ENCODE peak calls at places on chromosomes 11 and 22, in five cellular contexts. Z is hepatocyte, O is fibroblast of lung, E is H1, S is neural progenitor cell. R is an unnamed sample.

GRCh38 chr22:44485494-44485893 is 12.5 kb downstream of the RTL6 start:
- DNase-seq in Z (no peak), S (no peak), E (no peak), O (no peak), R (no peak)

GRCh38 chr11:32487270-32487669 is 51.9 kb upstream of the WT1 start:
- DNase-seq in Z (no peak), E (no peak), O (no peak), S (peak), R (peak)

GRCh38 chr11:126874831-126875230 is 125.7 kb downstream of the KIRREL3 start:
- DNase-seq in O (peak), Z (no peak), E (no peak), S (peak), R (no peak)

GRCh38 chr11:86737752-86738151 is 62.6 kb upstream of the PRSS23 start:
- DNase-seq in O (no peak), Z (no peak), E (no peak), S (no peak), R (no peak)

GRCh38 chr11:92765965-92766371 is 203.5 kb upstream of the MTNR1B start:
- DNase-seq in E (no peak), Z (no peak), O (peak), S (peak), R (no peak)

GRCh38 chr11:2587976-2588748 is 111.6 kb downstream of the KCNQ1OT1 start:
- DNase-seq in S (no peak), O (no peak), Z (peak), E (no peak), R (no peak)

GRCh38 chr22:44752285-44753188 is at the start of gene ARHGAP8:
- DNase-seq in E (no peak), S (peak), Z (peak), O (no peak), R (no peak)

GRCh38 chr11:83908457-83908856 is 622.3 kb upstream of the CCDC90B start:
- DNase-seq in S (no peak), E (no peak), O (no peak), Z (no peak), R (no peak)

GRCh38 chr11:11579012-11579755 is 42.6 kb downstream of the GALNT18 start:
- DNase-seq in O (no peak), S (no peak), E (no peak), Z (no peak), R (no peak)

GRCh38 chr11:92383430-92383829 is 158.8 kb downstream of the FAT3 start:
- DNase-seq in Z (no peak), S (no peak), E (no peak), O (peak), R (no peak)

GRCh38 chr11:92314499-92314898 is 89.9 kb downstream of the FAT3 start:
- DNase-seq in S (no peak), Z (no peak), E (no peak), O (no peak), R (no peak)

GRCh38 chr11:94715225-94715624 is 52.9 kb upstream of the AMOTL1 start:
- DNase-seq in E (no peak), S (no peak), Z (no peak), O (no peak), R (no peak)
- TF ChIP-seq CTCF in E (no peak), S (no peak), Z (no peak), O (no peak), R (no peak)

DNA sequence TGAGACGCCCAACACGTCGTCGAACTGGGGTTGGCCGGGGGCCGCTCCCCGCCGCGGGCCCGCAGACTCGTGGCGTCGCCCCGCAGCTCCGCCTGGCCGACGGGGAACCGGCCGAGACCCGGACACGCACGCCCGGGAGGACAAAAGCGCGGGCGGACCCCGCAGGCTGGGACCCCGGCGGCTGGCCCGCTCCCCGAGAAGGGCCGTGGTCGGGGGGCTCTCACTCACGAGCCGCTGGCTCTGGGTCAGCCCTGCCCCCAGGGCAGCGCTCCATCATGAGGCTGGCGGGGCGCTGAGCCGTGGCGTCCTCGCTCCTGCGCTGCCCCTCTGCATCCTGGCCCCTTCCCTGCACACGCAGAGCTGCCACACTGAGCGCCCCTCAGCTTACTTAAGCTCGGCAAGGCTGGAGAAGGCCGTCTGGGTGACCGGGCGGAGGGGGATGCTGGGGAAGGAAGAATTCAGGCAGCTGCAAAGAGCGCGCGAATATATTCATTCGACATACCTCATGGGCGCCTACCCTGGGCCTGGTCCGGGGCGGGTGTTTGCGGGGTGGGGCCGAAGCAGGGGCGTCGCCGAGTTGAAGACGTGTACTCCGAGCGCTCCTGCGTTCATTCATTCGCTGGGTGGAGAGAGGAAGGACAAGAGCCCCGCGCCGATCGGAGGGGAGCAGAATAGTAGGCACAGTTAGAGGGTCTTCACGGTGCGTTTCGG is 579 bp upstream of the CYB5R2 start:
- DNase-seq in E (no peak), O (no peak), S (peak), Z (peak), R (no peak)
- TF ChIP-seq EZH2 in E (no peak), O (no peak), S (peak), Z (no peak), R (no peak)

GRCh38 chr11:111416231-111416960 is 37.3 kb upstream of the POU2AF1 start:
- DNase-seq in O (no peak), Z (no peak), S (no peak), E (no peak), R (no peak)
- H3K27ac ChIP-seq in O (no peak), Z (no peak), S (no peak), E (no peak), R (peak)

DNA sequence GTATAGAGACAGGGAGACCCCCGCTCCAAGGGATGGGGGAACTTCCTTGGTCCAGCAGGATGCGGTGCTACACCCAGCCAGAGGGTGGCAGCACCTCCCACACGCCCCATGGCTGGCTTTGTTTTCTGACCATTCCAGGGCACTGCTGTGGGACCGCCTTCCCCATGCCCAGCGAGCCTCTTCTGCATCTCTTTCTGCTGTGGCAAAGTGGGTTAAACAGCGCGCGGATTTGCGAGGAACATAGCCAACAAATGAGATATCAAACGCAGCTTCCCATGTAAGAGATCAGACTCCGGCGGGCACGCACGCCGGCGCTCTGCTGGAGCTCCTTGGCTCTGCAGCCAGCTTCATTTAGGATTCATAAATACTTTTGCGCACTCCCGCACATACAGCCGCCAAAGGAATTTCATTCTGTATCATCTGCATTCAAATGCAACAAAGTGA is 485.8 kb upstream of the CADM1 start:
- DNase-seq in S (peak), E (no peak), Z (peak), O (no peak), R (no peak)
- TF ChIP-seq CTCF in S (peak), E (peak), Z (peak), O (peak), R (peak)

DNA sequence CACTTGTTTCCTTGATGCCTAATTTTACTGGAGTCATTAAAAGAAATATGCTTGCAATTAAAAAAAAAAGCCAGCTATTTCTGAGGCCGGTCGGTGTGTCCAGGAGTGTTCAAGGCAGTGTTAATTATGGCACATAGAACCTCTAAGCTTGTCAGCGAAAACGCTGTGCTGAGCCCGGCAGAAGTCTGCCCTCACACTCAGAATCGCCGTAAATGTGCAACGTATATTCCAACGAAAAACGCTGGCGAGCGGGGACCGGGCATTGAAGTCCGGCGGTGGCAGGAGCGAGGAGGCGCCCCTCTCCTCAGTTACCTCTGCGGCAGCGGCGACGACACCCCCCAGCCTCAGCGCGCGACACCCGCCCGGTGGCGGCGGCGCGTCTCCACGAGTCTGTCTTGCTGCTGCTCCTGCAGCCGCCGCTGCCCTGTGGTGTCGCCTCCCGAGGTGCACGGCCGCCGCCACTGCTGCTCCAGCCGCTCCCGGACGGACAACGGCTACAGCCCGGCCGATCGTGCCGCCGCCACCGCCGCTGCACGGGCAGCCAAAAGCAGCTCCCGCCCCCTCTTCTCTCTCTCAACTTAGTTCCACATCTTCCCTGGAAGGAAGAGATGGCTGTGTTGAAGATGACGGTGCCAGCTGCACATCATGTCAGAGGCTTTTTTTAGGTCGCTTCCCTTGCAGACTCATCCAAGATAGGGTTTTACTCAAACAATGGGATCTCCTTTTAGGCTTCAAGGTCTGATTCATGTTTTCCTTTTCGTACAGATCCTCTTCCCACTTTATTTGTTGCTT is 56.0 kb downstream of the JAM3 start:
- DNase-seq in E (no peak), S (peak), Z (peak), O (peak), R (no peak)
- TF ChIP-seq EZH2 in E (no peak), S (no peak), Z (peak), O (no peak), R (no peak)

GRCh38 chr11:125167292-125167953 is 2.9 kb downstream of the PKNOX2 start:
- DNase-seq in E (no peak), O (peak), Z (peak), S (peak), R (no peak)
- H3K27ac ChIP-seq in E (no peak), O (peak), Z (peak), S (peak), R (no peak)

GRCh38 chr11:69241844-69242582 is 51.9 kb upstream of the MYEOV start:
- DNase-seq in S (no peak), Z (no peak), O (no peak), E (no peak), R (no peak)

GRCh38 chr11:69239320-69240040 is 54.5 kb upstream of the MYEOV start:
- DNase-seq in Z (no peak), E (no peak), S (no peak), O (no peak), R (no peak)

GRCh38 chr11:69241075-69241740 is 52.7 kb upstream of the MYEOV start:
- DNase-seq in E (no peak), O (no peak), S (no peak), Z (no peak), R (no peak)

GRCh38 chr11:69238562-69239319 is 55.2 kb upstream of the MYEOV start:
- DNase-seq in E (no peak), Z (no peak), O (no peak), S (no peak), R (no peak)

DNA sequence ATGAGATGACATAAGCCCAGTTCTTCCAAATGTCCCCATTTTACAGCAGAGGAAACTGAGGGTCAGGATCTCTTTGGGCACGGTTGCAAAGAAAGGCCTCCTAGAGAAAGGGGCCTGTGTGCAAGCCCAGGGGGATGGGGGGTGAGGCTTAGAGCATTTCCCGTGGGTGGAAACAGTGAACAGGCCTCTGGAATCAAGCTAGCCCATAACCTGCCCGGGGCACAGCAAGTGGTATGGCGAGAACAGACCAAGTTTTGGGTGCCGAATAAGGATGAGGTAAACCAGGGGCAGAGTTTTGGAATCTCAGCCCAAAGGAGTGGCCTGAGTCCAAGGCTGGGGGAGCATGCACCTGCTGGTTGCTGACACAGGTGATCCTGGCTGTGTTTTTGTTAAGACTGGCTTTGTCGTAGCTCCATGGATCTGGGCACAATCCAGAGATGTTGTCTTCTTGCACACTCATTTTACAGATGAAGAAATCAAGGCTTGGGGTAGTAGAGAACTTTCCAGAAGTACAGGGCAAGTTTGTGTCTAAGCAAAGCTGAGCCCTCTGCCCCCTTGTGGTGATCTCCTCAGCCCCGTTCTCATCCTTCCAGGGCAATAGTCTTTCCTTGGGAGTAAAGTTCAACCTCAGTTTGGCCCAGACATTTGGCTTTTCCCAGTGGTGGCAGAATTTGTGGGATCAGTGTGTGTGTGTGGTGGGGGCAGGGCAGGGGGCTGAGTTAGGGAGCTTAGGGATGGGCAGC is 53.5 kb upstream of the MYEOV start:
- DNase-seq in S (peak), E (no peak), O (no peak), Z (peak), R (no peak)
- TF ChIP-seq CTCF in S (peak), E (peak), O (peak), Z (peak), R (peak)

GRCh38 chr22:37425800-37426531 is 1.3 kb downstream of the ELFN2 start:
- DNase-seq in E (no peak), O (peak), Z (peak), S (peak), R (peak)

GRCh38 chr22:37426532-37427127 is 649 bp downstream of the ELFN2 start:
- DNase-seq in Z (no peak), E (no peak), S (no peak), O (no peak), R (peak)

GRCh38 chr22:37427711-37428635 is 694 bp upstream of the ELFN2 start:
- DNase-seq in O (no peak), E (no peak), S (peak), Z (no peak), R (no peak)

GRCh38 chr22:37428649-37429586 is 1.6 kb upstream of the ELFN2 start:
- DNase-seq in O (peak), E (peak), S (peak), Z (peak), R (peak)

GRCh38 chr22:37427128-37427710 is at the start of gene ELFN2:
- DNase-seq in S (peak), E (no peak), Z (peak), O (peak), R (no peak)
- TF ChIP-seq EZH2 in S (peak), E (peak), Z (peak), O (peak), R (no peak)

GRCh38 chr22:38311331-38311635 is 6.0 kb downstream of the CSNK1E start:
- DNase-seq in S (no peak), O (no peak), Z (no peak), E (no peak), R (no peak)

GRCh38 chr22:38310518-38311330 is 6.5 kb downstream of the CSNK1E start:
- DNase-seq in Z (peak), O (no peak), E (no peak), S (no peak), R (no peak)

GRCh38 chr22:38309614-38310517 is 7.4 kb downstream of the CSNK1E start:
- DNase-seq in Z (peak), E (no peak), O (no peak), S (no peak), R (no peak)

GRCh38 chr22:38305481-38306448 is 11.5 kb downstream of the CSNK1E start:
- DNase-seq in O (peak), E (no peak), S (peak), Z (peak), R (no peak)

GRCh38 chr22:38308791-38309498 is 8.3 kb downstream of the CSNK1E start:
- DNase-seq in Z (peak), S (no peak), O (no peak), E (no peak), R (no peak)
- H3K27ac ChIP-seq in Z (peak), S (no peak), O (no peak), E (no peak), R (no peak)

DNA sequence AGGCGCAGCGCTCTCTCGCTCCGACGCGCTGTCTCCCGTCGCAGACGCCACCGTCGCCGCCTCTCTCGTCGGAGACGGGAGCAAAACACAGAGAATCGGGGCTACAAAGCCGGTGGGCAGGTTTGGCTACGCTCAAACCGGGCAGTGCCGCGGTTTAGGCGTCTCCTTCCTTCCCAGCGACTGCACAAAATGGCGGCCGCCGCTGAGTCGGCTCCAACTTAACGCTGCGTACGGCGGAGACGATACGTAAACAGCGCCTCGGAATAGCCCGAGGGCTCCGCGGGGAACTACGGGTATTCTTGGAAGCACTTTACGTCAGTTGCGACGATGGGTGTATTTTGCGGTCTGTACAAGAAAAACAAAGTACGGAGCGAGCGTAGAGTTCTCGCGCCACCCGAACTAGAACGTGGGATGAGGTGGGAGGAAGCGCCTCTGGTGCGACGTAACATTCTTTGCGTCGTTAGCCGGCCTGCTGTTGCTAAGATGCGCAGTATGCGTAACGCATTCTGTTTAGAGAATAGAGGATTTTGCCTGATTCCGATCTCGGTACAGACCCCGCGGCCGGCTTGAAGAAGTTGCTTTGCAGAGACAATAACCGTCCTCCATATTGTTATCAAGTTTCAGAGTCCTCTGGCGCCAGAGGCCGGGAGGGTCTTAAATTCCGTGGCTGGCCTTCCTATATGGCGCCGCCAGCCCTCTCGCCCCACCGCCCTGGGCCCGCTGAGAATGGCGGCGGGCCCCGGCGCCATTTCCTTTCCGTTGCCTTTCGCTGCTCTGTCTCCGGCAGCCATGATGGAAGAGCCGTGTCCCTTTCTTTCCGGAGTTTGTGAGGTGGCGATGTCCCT is at the start of gene DDX17:
- DNase-seq in O (peak), Z (peak), S (peak), E (peak), R (peak)
- TF ChIP-seq CTCF in O (no peak), Z (no peak), S (no peak), E (no peak), R (no peak)